ENCODE peak calls at places on chromosomes 3 and 15, in four cellular contexts. S is immature natural killer cell, F is Calu3, L is GM12892. O is an unnamed sample.

GRCh38 chr3:42529463-42529862 is 27.0 kb downstream of the VIPR1 start:
- DNase-seq in S (no peak), F (no peak), L (no peak), O (no peak)

GRCh38 chr3:112004664-112005063 is 5.9 kb downstream of the TAGLN3 start:
- DNase-seq in F (no peak), L (no peak), S (no peak), O (no peak)

GRCh38 chr15:88022711-88023110 is 233.8 kb downstream of the NTRK3 start:
- DNase-seq in F (no peak), L (no peak), S (no peak), O (no peak)

GRCh38 chr15:29880341-29880740 is 58.1 kb upstream of the TJP1 start:
- DNase-seq in S (no peak), F (no peak), L (no peak), O (no peak)

GRCh38 chr15:80710635-80711553 is 15.8 kb downstream of the ABHD17C start:
- DNase-seq in L (peak; percentile 14), F (no peak), S (peak; percentile 9), O (no peak)

GRCh38 chr3:11721114-11721440 is 77.4 kb upstream of the VGLL4 start:
- DNase-seq in L (no peak), S (no peak), F (no peak), O (no peak)

GRCh38 chr3:132220986-132221385 is 96.2 kb upstream of the ACP3 start:
- DNase-seq in S (no peak), L (no peak), F (no peak), O (no peak)

GRCh38 chr3:156605686-156606605 is 51.0 kb upstream of the SSR3 start:
- DNase-seq in S (no peak), F (peak; percentile 60), L (peak; percentile 16), O (no peak)

GRCh38 chr3:40681658-40682055 is 156.9 kb downstream of the ZNF621 start:
- DNase-seq in F (no peak), S (no peak), L (no peak), O (no peak)

GRCh38 chr15:90582553-90582952 is 52.8 kb downstream of the CRTC3 start:
- DNase-seq in F (no peak), L (no peak), S (no peak), O (no peak)

GRCh38 chr15:63294354-63294753 is 16.9 kb downstream of the APH1B start:
- DNase-seq in F (no peak), L (no peak), S (no peak), O (no peak)

GRCh38 chr3:197122394-197122793 is 92.8 kb upstream of the MELTF start:
- DNase-seq in S (no peak), F (no peak), L (no peak), O (no peak)

GRCh38 chr15:29900237-29901189 is 78.2 kb upstream of the TJP1 start:
- DNase-seq in F (no peak), S (no peak), L (no peak), O (no peak)

GRCh38 chr3:129605593-129606521 is 619 bp downstream of the PLXND1 start:
- DNase-seq in L (no peak), F (peak; percentile 59), S (peak; percentile 30), O (peak; percentile 15)

GRCh38 chr3:78338405-78338804 is 1298.5 kb downstream of the ROBO2 start:
- DNase-seq in S (no peak), L (no peak), F (no peak), O (no peak)

GRCh38 chr3:42214565-42215283 is 51.3 kb downstream of the CCK start:
- DNase-seq in S (no peak), L (no peak), F (no peak), O (no peak)

GRCh38 chr15:72968531-72968922 is 83.7 kb upstream of the NEO1 start:
- DNase-seq in L (no peak), F (peak; percentile 51), S (no peak), O (peak; percentile 6)

GRCh38 chr15:20344601-20345400 is 196.8 kb downstream of the GOLGA6L6 start:
- DNase-seq in L (no peak), F (no peak), S (no peak), O (no peak)

GRCh38 chr15:61037031-61037430 is 192.1 kb downstream of the RORA start:
- DNase-seq in S (no peak), F (no peak), L (no peak), O (no peak)

GRCh38 chr3:127406309-127407025 is 118.6 kb upstream of the PRR20G start:
- DNase-seq in L (no peak), F (peak; percentile 80), S (no peak), O (peak; percentile 60)

GRCh38 chr3:188607810-188608209 is 453.9 kb downstream of the LPP start:
- DNase-seq in L (no peak), F (no peak), S (no peak), O (no peak)

GRCh38 chr15:23397779-23398178 is 43.2 kb downstream of the GOLGA8S start:
- DNase-seq in L (no peak), S (no peak), F (no peak), O (no peak)

GRCh38 chr3:171132873-171133272 is 106.4 kb upstream of the SLC2A2 start:
- DNase-seq in S (no peak), L (no peak), F (no peak), O (no peak)

GRCh38 chr3:61847784-61848462 is 286.6 kb downstream of the PTPRG start:
- DNase-seq in S (no peak), L (no peak), F (no peak), O (no peak)

GRCh38 chr3:197137741-197138140 is 108.1 kb upstream of the MELTF start:
- DNase-seq in S (no peak), F (no peak), L (no peak), O (no peak)

GRCh38 chr3:159964166-159964973 is 24.3 kb upstream of the IL12A start:
- DNase-seq in F (no peak), L (peak; percentile 33), S (no peak), O (no peak)

GRCh38 chr3:61627768-61628185 is 66.4 kb downstream of the PTPRG start:
- DNase-seq in F (no peak), L (no peak), S (no peak), O (no peak)

GRCh38 chr3:132332082-132332964 is 15.1 kb downstream of the ACP3 start:
- DNase-seq in F (no peak), S (no peak), L (no peak), O (no peak)

GRCh38 chr3:159950156-159950898 is 38.3 kb upstream of the IL12A start:
- DNase-seq in F (no peak), S (no peak), L (no peak), O (no peak)

GRCh38 chr15:80585544-80586018 is 109.5 kb upstream of the ABHD17C start:
- DNase-seq in S (no peak), F (peak; percentile 77), L (no peak), O (no peak)

GRCh38 chr15:100340721-100341661 is 784 bp downstream of the ADAMTS17 start:
- DNase-seq in S (peak; percentile 36), L (no peak), F (peak; percentile 13), O (no peak)

GRCh38 chr15:42732095-42732827 is 4.7 kb downstream of the CDAN1 start:
- DNase-seq in F (no peak), S (no peak), L (no peak), O (no peak)